ENCODE peak calls at places on chromosomes 1 and 21, in six cellular contexts. One of them, this sample, is unnamed.

GRCh38 chr1:93804412-93804811 is 74.6 kb downstream of the DNTTIP2 start:
- DNase-seq in B cell: no peak
- DNase-seq in Calu3: no peak
- DNase-seq in HFF-Myc: peak
- DNase-seq in mucosa of descending colon: no peak
- DNase-seq in lower lobe of right lung: no peak
- DNase-seq in this sample: no peak

GRCh38 chr21:37712204-37712934 is 203.9 kb downstream of the KCNJ6 start:
- DNase-seq in B cell: no peak
- DNase-seq in Calu3: peak
- DNase-seq in HFF-Myc: peak
- DNase-seq in mucosa of descending colon: peak
- DNase-seq in lower lobe of right lung: peak
- DNase-seq in this sample: peak

GRCh38 chr1:2583331-2583791 is 3.2 kb upstream of the PRXL2B start:
- DNase-seq in B cell: no peak
- DNase-seq in Calu3: no peak
- DNase-seq in HFF-Myc: no peak
- DNase-seq in mucosa of descending colon: no peak
- DNase-seq in lower lobe of right lung: no peak
- DNase-seq in this sample: no peak

GRCh38 chr1:18037651-18038050 is 69.9 kb upstream of the IGSF21 start:
- DNase-seq in B cell: no peak
- DNase-seq in Calu3: no peak
- DNase-seq in HFF-Myc: no peak
- DNase-seq in mucosa of descending colon: no peak
- DNase-seq in lower lobe of right lung: no peak
- DNase-seq in this sample: no peak

GRCh38 chr1:24940231-24940630 is 10.2 kb upstream of the RUNX3 start:
- DNase-seq in B cell: no peak
- DNase-seq in Calu3: no peak
- DNase-seq in HFF-Myc: no peak
- DNase-seq in mucosa of descending colon: no peak
- DNase-seq in lower lobe of right lung: no peak
- DNase-seq in this sample: no peak

GRCh38 chr1:86649618-86650017 is 54.8 kb upstream of the SH3GLB1 start:
- DNase-seq in B cell: no peak
- DNase-seq in Calu3: no peak
- DNase-seq in HFF-Myc: no peak
- DNase-seq in mucosa of descending colon: no peak
- DNase-seq in lower lobe of right lung: no peak
- DNase-seq in this sample: no peak

GRCh38 chr21:38319781-38320180 is 63.0 kb downstream of the KCNJ15 start:
- DNase-seq in B cell: no peak
- DNase-seq in Calu3: no peak
- DNase-seq in HFF-Myc: no peak
- DNase-seq in mucosa of descending colon: no peak
- DNase-seq in lower lobe of right lung: no peak
- DNase-seq in this sample: no peak

GRCh38 chr1:34013958-34014737 is 150.3 kb downstream of the HMGB4 start:
- DNase-seq in B cell: no peak
- DNase-seq in Calu3: peak
- DNase-seq in HFF-Myc: no peak
- DNase-seq in mucosa of descending colon: peak
- DNase-seq in lower lobe of right lung: peak
- DNase-seq in this sample: peak

GRCh38 chr1:173148971-173149370 is 58.2 kb downstream of the TNFSF4 start:
- DNase-seq in B cell: no peak
- DNase-seq in Calu3: no peak
- DNase-seq in HFF-Myc: no peak
- DNase-seq in mucosa of descending colon: no peak
- DNase-seq in lower lobe of right lung: no peak
- DNase-seq in this sample: no peak

GRCh38 chr1:6601049-6601864 is 1.4 kb downstream of the KLHL21 start:
- DNase-seq in B cell: peak
- DNase-seq in Calu3: peak
- DNase-seq in HFF-Myc: peak
- DNase-seq in mucosa of descending colon: peak
- DNase-seq in lower lobe of right lung: peak
- DNase-seq in this sample: peak

GRCh38 chr1:17168480-17168878 is 36.4 kb upstream of the PADI1 start:
- DNase-seq in B cell: no peak
- DNase-seq in Calu3: no peak
- DNase-seq in HFF-Myc: peak
- DNase-seq in mucosa of descending colon: no peak
- DNase-seq in lower lobe of right lung: no peak
- DNase-seq in this sample: no peak

GRCh38 chr1:65066766-65067490 is 81.1 kb upstream of the AK4 start:
- DNase-seq in B cell: peak
- DNase-seq in Calu3: peak
- DNase-seq in HFF-Myc: no peak
- DNase-seq in mucosa of descending colon: peak
- DNase-seq in lower lobe of right lung: peak
- DNase-seq in this sample: peak

GRCh38 chr21:32298148-32298559 is 501 bp upstream of the MRAP start:
- DNase-seq in B cell: no peak
- DNase-seq in Calu3: no peak
- DNase-seq in HFF-Myc: no peak
- DNase-seq in mucosa of descending colon: no peak
- DNase-seq in lower lobe of right lung: no peak
- DNase-seq in this sample: no peak

GRCh38 chr1:6454856-6455751 is 10.9 kb downstream of the TNFRSF25 start:
- DNase-seq in B cell: no peak
- DNase-seq in Calu3: no peak
- DNase-seq in HFF-Myc: no peak
- DNase-seq in mucosa of descending colon: no peak
- DNase-seq in lower lobe of right lung: no peak
- DNase-seq in this sample: no peak

GRCh38 chr1:55352801-55353180 is 137.6 kb upstream of the USP24 start:
- DNase-seq in B cell: no peak
- DNase-seq in Calu3: no peak
- DNase-seq in HFF-Myc: no peak
- DNase-seq in mucosa of descending colon: no peak
- DNase-seq in lower lobe of right lung: no peak
- DNase-seq in this sample: no peak

GRCh38 chr21:30695956-30696355 is 22.6 kb downstream of the KRTAP21-3 start:
- DNase-seq in B cell: no peak
- DNase-seq in Calu3: no peak
- DNase-seq in HFF-Myc: no peak
- DNase-seq in mucosa of descending colon: no peak
- DNase-seq in lower lobe of right lung: no peak
- DNase-seq in this sample: no peak

GRCh38 chr21:39057121-39057520 is 126.1 kb downstream of the PSMG1 start:
- DNase-seq in B cell: no peak
- DNase-seq in Calu3: no peak
- DNase-seq in HFF-Myc: no peak
- DNase-seq in mucosa of descending colon: no peak
- DNase-seq in lower lobe of right lung: no peak
- DNase-seq in this sample: no peak

GRCh38 chr1:185694081-185694480 is 40.1 kb upstream of the HMCN1 start:
- DNase-seq in B cell: peak
- DNase-seq in Calu3: no peak
- DNase-seq in HFF-Myc: no peak
- DNase-seq in mucosa of descending colon: no peak
- DNase-seq in lower lobe of right lung: no peak
- DNase-seq in this sample: peak

GRCh38 chr1:171736204-171736603 is 5.7 kb downstream of the VAMP4 start:
- DNase-seq in B cell: no peak
- DNase-seq in Calu3: no peak
- DNase-seq in HFF-Myc: no peak
- DNase-seq in mucosa of descending colon: no peak
- DNase-seq in lower lobe of right lung: no peak
- DNase-seq in this sample: no peak

GRCh38 chr1:184110253-184111204 is 59.0 kb downstream of the TSEN15 start:
- DNase-seq in B cell: no peak
- DNase-seq in Calu3: no peak
- DNase-seq in HFF-Myc: no peak
- DNase-seq in mucosa of descending colon: no peak
- DNase-seq in lower lobe of right lung: no peak
- DNase-seq in this sample: peak

GRCh38 chr1:72286401-72286800 is 4.1 kb upstream of the NEGR1 start:
- DNase-seq in B cell: no peak
- DNase-seq in Calu3: no peak
- DNase-seq in HFF-Myc: no peak
- DNase-seq in mucosa of descending colon: no peak
- DNase-seq in lower lobe of right lung: no peak
- DNase-seq in this sample: no peak

GRCh38 chr1:169529068-169529642 is 43.4 kb upstream of the SLC19A2 start:
- DNase-seq in B cell: no peak
- DNase-seq in Calu3: peak
- DNase-seq in HFF-Myc: no peak
- DNase-seq in mucosa of descending colon: no peak
- DNase-seq in lower lobe of right lung: no peak
- DNase-seq in this sample: no peak

GRCh38 chr1:235327559-235328270 is at the start of gene ARID4B:
- DNase-seq in B cell: no peak
- DNase-seq in Calu3: no peak
- DNase-seq in HFF-Myc: no peak
- DNase-seq in mucosa of descending colon: peak
- DNase-seq in lower lobe of right lung: peak
- DNase-seq in this sample: no peak

GRCh38 chr1:34275150-34275549 is 98.4 kb downstream of the C1orf94 start:
- DNase-seq in B cell: no peak
- DNase-seq in Calu3: no peak
- DNase-seq in HFF-Myc: no peak
- DNase-seq in mucosa of descending colon: no peak
- DNase-seq in lower lobe of right lung: no peak
- DNase-seq in this sample: no peak

GRCh38 chr21:15749045-15749867 is 19.5 kb downstream of the USP25 start:
- DNase-seq in B cell: no peak
- DNase-seq in Calu3: no peak
- DNase-seq in HFF-Myc: no peak
- DNase-seq in mucosa of descending colon: no peak
- DNase-seq in lower lobe of right lung: no peak
- DNase-seq in this sample: no peak

GRCh38 chr1:3837200-3837599 is 19.8 kb downstream of the CEP104 start:
- DNase-seq in B cell: no peak
- DNase-seq in Calu3: no peak
- DNase-seq in HFF-Myc: no peak
- DNase-seq in mucosa of descending colon: no peak
- DNase-seq in lower lobe of right lung: no peak
- DNase-seq in this sample: no peak

GRCh38 chr1:109307363-109308021 is 681 bp upstream of the MYBPHL start:
- DNase-seq in B cell: peak
- DNase-seq in Calu3: peak
- DNase-seq in HFF-Myc: no peak
- DNase-seq in mucosa of descending colon: no peak
- DNase-seq in lower lobe of right lung: peak
- DNase-seq in this sample: no peak

GRCh38 chr1:34406377-34406776 is 229.7 kb downstream of the C1orf94 start:
- DNase-seq in B cell: no peak
- DNase-seq in Calu3: no peak
- DNase-seq in HFF-Myc: no peak
- DNase-seq in mucosa of descending colon: no peak
- DNase-seq in lower lobe of right lung: no peak
- DNase-seq in this sample: no peak

GRCh38 chr1:62735491-62736171 is 47.4 kb upstream of the DOCK7 start:
- DNase-seq in B cell: no peak
- DNase-seq in Calu3: no peak
- DNase-seq in HFF-Myc: peak
- DNase-seq in mucosa of descending colon: no peak
- DNase-seq in lower lobe of right lung: no peak
- DNase-seq in this sample: no peak

GRCh38 chr21:29288239-29288638 is 10.5 kb upstream of the BACH1 start:
- DNase-seq in B cell: no peak
- DNase-seq in Calu3: no peak
- DNase-seq in HFF-Myc: no peak
- DNase-seq in mucosa of descending colon: no peak
- DNase-seq in lower lobe of right lung: no peak
- DNase-seq in this sample: no peak
- TF ChIP-seq CTCF in B cell: no peak
- TF ChIP-seq CTCF in Calu3: no peak
- TF ChIP-seq CTCF in HFF-Myc: no peak
- TF ChIP-seq CTCF in mucosa of descending colon: no peak
- TF ChIP-seq CTCF in lower lobe of right lung: no peak
- TF ChIP-seq CTCF in this sample: no peak

GRCh38 chr21:8997011-8997440 is 1524.4 kb upstream of the TPTE start:
- DNase-seq in B cell: no peak
- DNase-seq in Calu3: no peak
- DNase-seq in HFF-Myc: no peak
- DNase-seq in mucosa of descending colon: no peak
- DNase-seq in lower lobe of right lung: no peak
- DNase-seq in this sample: no peak
- TF ChIP-seq CTCF in B cell: no peak
- TF ChIP-seq CTCF in Calu3: no peak
- TF ChIP-seq CTCF in HFF-Myc: no peak
- TF ChIP-seq CTCF in mucosa of descending colon: no peak
- TF ChIP-seq CTCF in lower lobe of right lung: no peak
- TF ChIP-seq CTCF in this sample: no peak

DNA sequence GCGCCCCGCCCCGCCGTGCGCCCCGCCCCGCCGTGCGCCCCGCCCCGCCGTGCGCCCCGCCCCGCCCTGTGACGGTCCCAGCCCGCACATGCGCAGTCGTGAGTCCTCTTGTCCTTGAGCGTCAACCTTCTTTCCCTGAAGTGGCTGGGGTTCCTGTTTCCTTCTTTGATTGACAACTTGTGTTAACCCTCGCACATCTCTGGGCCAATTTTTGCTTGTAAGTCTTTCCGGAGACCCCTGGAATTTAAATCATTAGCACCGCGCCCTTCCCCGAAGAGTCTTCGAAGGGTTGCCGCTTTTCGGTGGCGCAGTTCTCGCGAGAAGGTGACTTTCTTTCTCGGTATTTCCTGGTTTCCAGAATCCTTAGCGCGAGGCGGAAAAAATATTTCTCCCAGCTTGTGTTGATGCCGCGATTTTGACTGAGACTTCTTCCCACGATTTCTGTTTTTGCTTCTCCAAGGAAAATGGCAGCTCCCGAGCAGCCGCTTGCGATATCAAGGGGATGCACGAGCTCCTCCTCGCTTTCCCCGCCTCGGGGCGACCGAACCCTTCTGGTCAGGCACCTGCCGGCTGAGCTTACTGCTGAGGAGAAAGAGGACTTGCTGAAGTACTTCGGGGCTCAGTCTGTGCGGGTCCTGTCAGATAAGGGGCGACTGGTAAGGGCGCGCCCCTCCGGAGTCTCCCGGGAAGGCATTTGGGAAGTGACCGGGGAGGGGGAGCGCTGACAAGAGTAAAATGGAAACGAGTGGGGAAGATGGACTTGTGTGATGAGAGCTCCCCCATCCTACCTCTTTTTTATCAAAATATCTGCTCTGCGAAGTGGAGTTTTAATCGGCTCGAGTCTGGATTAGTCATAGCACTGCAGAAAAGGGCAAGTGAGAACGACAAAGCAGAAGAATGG is at the start of gene RNPC3:
- DNase-seq in B cell: peak
- DNase-seq in Calu3: peak
- DNase-seq in HFF-Myc: peak
- DNase-seq in mucosa of descending colon: peak
- DNase-seq in lower lobe of right lung: peak
- DNase-seq in this sample: peak
- TF ChIP-seq CTCF in B cell: no peak
- TF ChIP-seq CTCF in Calu3: no peak
- TF ChIP-seq CTCF in HFF-Myc: no peak
- TF ChIP-seq CTCF in mucosa of descending colon: no peak
- TF ChIP-seq CTCF in lower lobe of right lung: peak
- TF ChIP-seq CTCF in this sample: no peak

GRCh38 chr1:11802616-11802972 is 3.2 kb downstream of the MTHFR start:
- DNase-seq in B cell: no peak
- DNase-seq in Calu3: no peak
- DNase-seq in HFF-Myc: no peak
- DNase-seq in mucosa of descending colon: no peak
- DNase-seq in lower lobe of right lung: no peak
- DNase-seq in this sample: no peak
- TF ChIP-seq CTCF in B cell: no peak
- TF ChIP-seq CTCF in Calu3: no peak
- TF ChIP-seq CTCF in HFF-Myc: no peak
- TF ChIP-seq CTCF in mucosa of descending colon: no peak
- TF ChIP-seq CTCF in lower lobe of right lung: no peak
- TF ChIP-seq CTCF in this sample: no peak

This sample was measured in GM13976.